ENCODE peak calls at places on chromosome 5, in nine cellular contexts. Q is RWPE1, I is GM06990, N is kidney epithelial cell, U is brain microvascular endothelial cell, X is ovary, A is cardiac fibroblast, T is endothelial cell, Y is left ventricle myocardium inferior. E is an unnamed sample.

GRCh38 chr5:169768416-169768815 is 131.3 kb downstream of the DOCK2 start:
- DNase-seq in Q (no peak), I (no peak), N (no peak), U (no peak), X (no peak), A (no peak), T (no peak), Y (no peak), E (no peak)

GRCh38 chr5:124180523-124181461 is 565.6 kb downstream of the ZNF608 start:
- DNase-seq in Q (no peak), I (no peak), N (no peak), U (no peak), X (no peak), A (no peak), T (no peak), Y (no peak), E (no peak)

GRCh38 chr5:101687630-101688029 is 608.5 kb downstream of the SLCO4C1 start:
- DNase-seq in Q (no peak), I (no peak), N (no peak), U (no peak), X (no peak), A (no peak), T (no peak), Y (no peak), E (no peak)

GRCh38 chr5:24644757-24645156 is at the start of gene CDH10:
- DNase-seq in Q (peak), I (no peak), N (no peak), U (no peak), X (no peak), A (peak), T (peak), Y (no peak), E (peak)

GRCh38 chr5:99025298-99026045 is 96.7 kb upstream of the CHD1 start:
- DNase-seq in Q (no peak), I (no peak), N (peak), U (no peak), X (no peak), A (no peak), T (no peak), Y (no peak), E (no peak)

GRCh38 chr5:62395210-62395950 is 8.3 kb downstream of the DIMT1 start:
- DNase-seq in Q (no peak), I (no peak), N (no peak), U (peak), X (no peak), A (no peak), T (no peak), Y (no peak), E (no peak)

GRCh38 chr5:35861718-35862117 is 5.0 kb downstream of the IL7R start:
- DNase-seq in Q (no peak), I (no peak), N (no peak), U (peak), X (no peak), A (no peak), T (no peak), Y (no peak), E (no peak)

GRCh38 chr5:43172779-43173178 is 19.2 kb upstream of the NIM1K start:
- DNase-seq in Q (no peak), I (no peak), N (no peak), U (no peak), X (no peak), A (no peak), T (no peak), Y (no peak), E (no peak)

GRCh38 chr5:97111004-97111403 is 31.4 kb downstream of the LIX1 start:
- DNase-seq in Q (no peak), I (no peak), N (no peak), U (no peak), X (no peak), A (no peak), T (no peak), Y (no peak), E (no peak)

GRCh38 chr5:153573326-153574033 is 83.0 kb downstream of the GRIA1 start:
- DNase-seq in Q (no peak), I (no peak), N (no peak), U (no peak), X (no peak), A (no peak), T (no peak), Y (peak), E (no peak)

GRCh38 chr5:138503487-138504270 is 38.4 kb downstream of the EGR1 start:
- DNase-seq in Q (peak), I (no peak), N (no peak), U (peak), X (peak), A (peak), T (peak), Y (no peak), E (no peak)

GRCh38 chr5:179833709-179834070 is 13.0 kb downstream of the SQSTM1 start:
- DNase-seq in Q (no peak), I (no peak), N (no peak), U (no peak), X (no peak), A (no peak), T (no peak), Y (no peak), E (no peak)

GRCh38 chr5:10734050-10734709 is 26.9 kb downstream of the DAP start:
- DNase-seq in Q (no peak), I (no peak), N (no peak), U (no peak), X (no peak), A (no peak), T (peak), Y (no peak), E (no peak)

GRCh38 chr5:155898284-155898683 is 428.7 kb upstream of the SGCD start:
- DNase-seq in Q (no peak), I (no peak), N (no peak), U (no peak), X (no peak), A (no peak), T (no peak), Y (no peak), E (no peak)

GRCh38 chr5:175493260-175493659 is 14.9 kb downstream of the SFXN1 start:
- DNase-seq in Q (no peak), I (no peak), N (no peak), U (no peak), X (no peak), A (no peak), T (no peak), Y (no peak), E (no peak)

GRCh38 chr5:177361418-177362101 is 3.8 kb downstream of the RGS14 start:
- DNase-seq in Q (no peak), I (no peak), N (no peak), U (no peak), X (no peak), A (no peak), T (no peak), Y (no peak), E (no peak)
- TF ChIP-seq CTCF in Q (no peak), I (peak), N (no peak), U (no peak), X (no peak), A (no peak), T (no peak), Y (no peak), E (no peak)

GRCh38 chr5:34022131-34022705 is 14.4 kb upstream of the AMACR start:
- DNase-seq in Q (no peak), I (peak), N (no peak), U (peak), X (no peak), A (peak), T (no peak), Y (no peak), E (no peak)
- TF ChIP-seq CTCF in Q (no peak), I (no peak), N (no peak), U (no peak), X (no peak), A (no peak), T (no peak), Y (no peak), E (no peak)

DNA sequence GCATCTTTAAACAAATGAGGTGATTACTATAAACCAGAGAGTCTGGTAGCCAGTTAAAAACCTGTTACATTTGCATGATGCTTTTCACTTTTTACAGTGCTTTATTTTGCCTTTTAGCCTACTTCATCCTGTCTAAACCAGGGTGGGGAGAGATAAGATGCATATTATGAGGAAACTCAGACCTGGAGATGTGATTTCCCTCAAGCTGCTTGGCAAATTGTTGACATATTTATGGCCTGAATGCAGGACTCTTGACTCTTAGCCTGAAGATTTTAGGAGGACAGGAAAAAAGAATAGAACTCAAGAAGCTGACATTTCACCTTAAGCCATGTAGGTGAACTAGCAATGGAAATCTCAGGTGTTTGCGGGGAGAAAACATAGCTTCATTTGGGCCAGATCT is 202.8 kb downstream of the NMUR2 start:
- DNase-seq in Q (no peak), I (no peak), N (no peak), U (no peak), X (no peak), A (no peak), T (no peak), Y (no peak), E (no peak)
- TF ChIP-seq CTCF in Q (no peak), I (no peak), N (no peak), U (no peak), X (no peak), A (no peak), T (no peak), Y (no peak), E (no peak)

GRCh38 chr5:16773990-16774389 is 157.2 kb upstream of the RETREG1 start:
- DNase-seq in Q (no peak), I (no peak), N (no peak), U (no peak), X (no peak), A (no peak), T (no peak), Y (no peak), E (no peak)

GRCh38 chr5:16777432-16777831 is 158.7 kb downstream of the MYO10 start:
- DNase-seq in Q (no peak), I (no peak), N (no peak), U (no peak), X (no peak), A (no peak), T (no peak), Y (no peak), E (no peak)

GRCh38 chr5:16782227-16782626 is 153.9 kb downstream of the MYO10 start:
- DNase-seq in Q (no peak), I (no peak), N (no peak), U (no peak), X (no peak), A (no peak), T (no peak), Y (no peak), E (no peak)

GRCh38 chr5:16774806-16775205 is 158.0 kb upstream of the RETREG1 start:
- DNase-seq in Q (no peak), I (no peak), N (no peak), U (no peak), X (no peak), A (no peak), T (no peak), Y (no peak), E (no peak)

GRCh38 chr5:16776611-16777251 is 159.4 kb downstream of the MYO10 start:
- DNase-seq in Q (no peak), I (no peak), N (no peak), U (no peak), X (no peak), A (peak), T (peak), Y (no peak), E (no peak)
- TF ChIP-seq CTCF in Q (no peak), I (peak), N (peak), U (peak), X (no peak), A (no peak), T (peak), Y (peak), E (peak)

GRCh38 chr5:95283761-95284511 is 958 bp downstream of the MCTP1 start:
- DNase-seq in Q (peak), I (peak), N (no peak), U (no peak), X (no peak), A (peak), T (peak), Y (no peak), E (peak)
- TF ChIP-seq CTCF in Q (peak), I (peak), N (peak), U (peak), X (no peak), A (peak), T (peak), Y (peak), E (peak)

DNA sequence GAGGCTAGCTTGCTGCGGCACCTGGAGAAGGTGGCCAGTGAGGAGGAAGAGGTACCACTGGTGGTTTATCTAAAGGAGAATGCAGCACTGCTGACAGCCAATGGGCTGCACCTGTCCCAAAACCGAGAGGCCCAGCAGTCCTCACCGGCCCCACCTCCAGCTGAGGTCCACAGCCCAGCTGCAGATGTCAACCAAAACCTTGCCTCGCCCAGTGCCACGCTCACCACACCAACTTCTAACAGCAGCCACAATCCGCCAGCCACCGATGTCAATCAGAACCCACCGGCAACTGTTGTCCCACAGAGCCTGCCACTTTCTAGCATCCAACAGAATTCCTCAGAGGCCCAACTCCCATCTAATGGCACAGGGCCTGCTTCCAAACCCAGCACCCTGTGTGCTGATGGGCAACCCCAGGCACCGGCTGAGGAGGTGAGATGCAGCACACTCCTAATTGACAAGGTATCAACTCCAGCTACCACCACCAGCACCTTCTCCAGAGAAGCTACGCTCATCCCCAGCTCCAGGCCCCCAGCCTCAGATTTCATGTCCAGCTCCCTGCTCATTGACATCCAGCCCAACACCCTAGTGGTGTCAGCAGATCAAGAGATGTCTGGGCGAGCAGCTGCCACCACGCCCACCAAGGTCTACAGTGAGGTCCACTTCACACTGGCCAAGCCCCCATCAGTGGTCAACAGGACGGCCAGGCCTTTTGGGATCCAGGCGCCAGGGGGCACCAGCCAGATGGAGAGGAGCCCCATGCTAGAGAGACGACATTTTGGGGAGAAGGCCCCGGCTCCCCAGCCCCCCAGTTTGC is 8.0 kb downstream of the SYNPO start:
- DNase-seq in Q (no peak), I (no peak), N (no peak), U (no peak), X (peak), A (no peak), T (no peak), Y (no peak), E (no peak)
- TF ChIP-seq CTCF in Q (no peak), I (no peak), N (no peak), U (no peak), X (no peak), A (no peak), T (no peak), Y (no peak), E (no peak)

DNA sequence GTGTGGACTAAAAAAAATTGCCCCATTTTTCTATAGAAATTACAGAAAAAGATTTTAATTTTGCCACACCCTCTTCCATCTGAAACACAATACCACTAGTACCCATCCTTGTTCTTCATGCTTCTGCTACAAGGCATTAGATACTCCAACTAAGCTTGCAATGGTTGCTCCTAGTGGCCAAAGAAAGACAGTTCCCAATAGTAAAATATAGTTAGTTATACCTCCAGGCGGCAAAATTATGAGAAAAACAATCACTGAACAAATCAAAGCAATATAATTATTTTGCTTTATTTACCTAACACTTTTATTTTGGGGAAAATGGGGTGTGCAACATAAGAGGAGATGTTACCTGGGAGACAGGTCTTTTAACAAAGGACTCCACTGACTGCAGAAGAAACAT is 101.2 kb downstream of the RAPGEF6 start:
- DNase-seq in Q (no peak), I (no peak), N (no peak), U (no peak), X (no peak), A (no peak), T (no peak), Y (no peak), E (no peak)
- TF ChIP-seq CTCF in Q (peak), I (no peak), N (peak), U (peak), X (no peak), A (peak), T (no peak), Y (peak), E (peak)